ENCODE peak calls at places on chromosome 20, in eight cellular contexts. N, K, Z, J, G, T, I and A are unnamed samples. For H3K4me1 and H3K36me3, the result is how much of the 10 kb centered on the place peaks cover.

GRCh38 chr20:63624486-63624885 is 2.4 kb downstream of the GMEB2 start:
- DNase-seq in K (no peak), J (no peak), Z (no peak), T (no peak), I (no peak), G (no peak), N (peak), A (no peak)

GRCh38 chr20:913306-913849 is 2.8 kb downstream of the ANGPT4 start:
- DNase-seq in J (no peak), Z (no peak), K (no peak), G (no peak), T (no peak), I (no peak), N (no peak), A (no peak)

GRCh38 chr20:62464080-62464770 is 11.6 kb downstream of the GATA5 start:
- DNase-seq in T (no peak), G (no peak), N (no peak), K (no peak), Z (no peak), J (no peak), I (no peak), A (no peak)

GRCh38 chr20:63957690-63958441 is 1.6 kb upstream of the UCKL1 start:
- DNase-seq in N (no peak), I (no peak), K (peak), Z (no peak), J (no peak), T (no peak), G (no peak), A (no peak)

GRCh38 chr20:48282591-48283228 is 497.4 kb upstream of the SULF2 start:
- DNase-seq in J (no peak), K (peak), Z (no peak), I (no peak), N (no peak), T (no peak), G (no peak), A (no peak)

GRCh38 chr20:51573576-51574243 is 31.2 kb upstream of the NFATC2 start:
- DNase-seq in J (no peak), T (no peak), Z (peak), I (no peak), G (no peak), K (no peak), N (no peak), A (no peak)

GRCh38 chr20:39885975-39886649 is 802.9 kb downstream of the MAFB start:
- DNase-seq in I (no peak), K (peak), N (peak), J (no peak), Z (peak), T (peak), G (peak), A (no peak)

GRCh38 chr20:21719592-21720214 is 14.2 kb downstream of the PAX1 start:
- DNase-seq in K (peak), I (no peak), G (no peak), Z (peak), J (no peak), N (peak), T (no peak), A (peak)

GRCh38 chr20:49276895-49277785 is 717 bp downstream of the ZNFX1 start:
- DNase-seq in J (peak), G (no peak), N (no peak), Z (peak), K (peak), T (no peak), I (peak), A (peak)

GRCh38 chr20:54980321-54980960 is 505.0 kb downstream of the DOK5 start:
- DNase-seq in J (no peak), T (no peak), I (no peak), N (no peak), K (peak), G (peak), Z (no peak), A (no peak)

GRCh38 chr20:20939006-20939405 is 167.2 kb downstream of the LINC00237 start:
- DNase-seq in T (no peak), N (no peak), I (no peak), Z (no peak), J (no peak), G (no peak), K (no peak), A (no peak)

GRCh38 chr20:62818592-62819493 is 2.0 kb downstream of the COL9A3 start:
- DNase-seq in N (peak), T (no peak), G (no peak), K (no peak), I (no peak), Z (peak), J (no peak), A (no peak)

GRCh38 chr20:33130553-33130952 is 37.4 kb upstream of the BPIFA2 start:
- DNase-seq in Z (no peak), T (no peak), K (no peak), I (no peak), J (no peak), G (no peak), N (no peak), A (no peak)

GRCh38 chr20:45779011-45779915 is 12.4 kb downstream of the WFDC3 start:
- DNase-seq in I (no peak), Z (peak), G (no peak), T (no peak), N (peak), J (no peak), K (no peak), A (no peak)

GRCh38 chr20:12095224-12095623 is 177.5 kb downstream of the BTBD3 start:
- DNase-seq in I (no peak), G (no peak), T (no peak), J (no peak), K (no peak), Z (no peak), N (no peak), A (no peak)

GRCh38 chr20:7503501-7503900 is 436.8 kb downstream of the HAO1 start:
- DNase-seq in Z (peak), N (no peak), J (no peak), T (no peak), G (no peak), K (no peak), I (no peak), A (no peak)

GRCh38 chr20:31497838-31498540 is 16.3 kb upstream of the HM13 start:
- DNase-seq in J (no peak), Z (peak), K (no peak), N (peak), G (no peak), I (no peak), T (no peak), A (no peak)

GRCh38 chr20:11195899-11196558 is 522.2 kb upstream of the JAG1 start:
- DNase-seq in N (no peak), J (no peak), G (no peak), T (no peak), K (no peak), I (no peak), Z (peak), A (no peak)

GRCh38 chr20:54361485-54361884 is 113.9 kb upstream of the DOK5 start:
- DNase-seq in N (no peak), G (no peak), K (no peak), Z (no peak), J (no peak), T (no peak), I (no peak), A (no peak)

GRCh38 chr20:61328906-61329558 is 77.0 kb downstream of the CDH4 start:
- DNase-seq in I (no peak), J (peak), N (peak), G (no peak), K (peak), Z (no peak), T (no peak), A (peak)

GRCh38 chr20:43821795-43822194 is 92.9 kb upstream of the TOX2 start:
- DNase-seq in I (no peak), J (no peak), Z (no peak), N (no peak), K (no peak), G (no peak), T (no peak), A (no peak)

GRCh38 chr20:60137657-60138245 is 179.5 kb downstream of the CDH26 start:
- DNase-seq in J (no peak), Z (no peak), I (no peak), G (no peak), K (peak), N (peak), T (no peak), A (peak)

GRCh38 chr20:7692478-7692877 is 247.8 kb downstream of the HAO1 start:
- DNase-seq in K (no peak), I (no peak), J (no peak), Z (no peak), T (no peak), G (no peak), N (no peak), A (no peak)

GRCh38 chr20:62710886-62711702 is 2.5 kb downstream of the NTSR1 start:
- DNase-seq in K (no peak), T (no peak), Z (no peak), G (no peak), J (no peak), I (no peak), N (no peak), A (no peak)

GRCh38 chr20:58222446-58222845 is 6.0 kb downstream of the ANKRD60 start:
- DNase-seq in I (no peak), N (no peak), T (no peak), Z (no peak), J (no peak), G (no peak), K (no peak), A (no peak)

GRCh38 chr20:10672579-10673127 is 1.1 kb downstream of the JAG1 start:
- DNase-seq in J (no peak), K (peak), T (no peak), I (peak), N (peak), G (no peak), Z (peak), A (peak)

GRCh38 chr20:6269163-6269873 is 146.5 kb upstream of the FERMT1 start:
- DNase-seq in K (no peak), J (no peak), Z (no peak), T (no peak), I (no peak), N (no peak), G (no peak), A (no peak)

GRCh38 chr20:58603656-58604184 is 47.4 kb upstream of the STX16 start:
- DNase-seq in T (no peak), Z (no peak), J (no peak), K (no peak), G (no peak), N (no peak), I (no peak), A (no peak)

GRCh38 chr20:11979306-11980128 is 61.8 kb downstream of the BTBD3 start:
- DNase-seq in T (no peak), Z (no peak), I (no peak), G (no peak), N (no peak), K (no peak), J (no peak), A (no peak)

GRCh38 chr20:2516399-2516798 is 7.7 kb upstream of the ZNF343 start:
- DNase-seq in N (no peak), J (no peak), Z (no peak), I (no peak), G (no peak), T (no peak), K (no peak), A (no peak)

GRCh38 chr20:21262812-21263211 is 40.3 kb upstream of the XRN2 start:
- DNase-seq in Z (no peak), N (no peak), J (no peak), G (no peak), I (no peak), T (no peak), K (no peak), A (no peak)

GRCh38 chr20:59399426-59400099 is 99.2 kb downstream of the EDN3 start:
- DNase-seq in T (no peak), J (no peak), K (no peak), Z (no peak), N (no peak), G (no peak), I (no peak), A (no peak)

GRCh38 chr20:48523191-48523757 is 304.5 kb downstream of the PREX1 start:
- DNase-seq in G (peak), T (no peak), J (no peak), I (no peak), Z (peak), N (peak), K (peak), A (no peak)

GRCh38 chr20:56924316-56924975 is 295.3 kb downstream of the TFAP2C start:
- DNase-seq in K (no peak), T (no peak), I (no peak), N (peak), J (no peak), Z (no peak), G (peak), A (no peak)

GRCh38 chr20:63627700-63628245 is 872 bp upstream of the GMEB2 start:
- DNase-seq in Z (no peak), T (no peak), I (no peak), J (no peak), K (no peak), G (no peak), N (no peak), A (no peak)

GRCh38 chr20:49115565-49115964 is 69.5 kb downstream of the CSE1L start:
- DNase-seq in N (peak), J (no peak), I (no peak), K (no peak), Z (no peak), G (no peak), T (no peak), A (no peak)

GRCh38 chr20:14573676-14574075 is 236.3 kb upstream of the FLRT3 start:
- DNase-seq in G (no peak), Z (no peak), J (no peak), N (no peak), I (no peak), T (no peak), K (no peak), A (no peak)

GRCh38 chr20:64222273-64222672 is 33.3 kb upstream of the PCMTD2 start:
- DNase-seq in T (no peak), I (no peak), N (peak), G (no peak), J (no peak), K (no peak), Z (no peak), A (no peak)

GRCh38 chr20:46324960-46325703 is 16.8 kb upstream of the CDH22 start:
- DNase-seq in T (no peak), Z (no peak), I (no peak), J (no peak), K (peak), G (no peak), N (peak), A (no peak)

GRCh38 chr20:46222521-46223007 is 85.7 kb downstream of the CDH22 start:
- DNase-seq in I (no peak), J (no peak), K (no peak), T (no peak), N (no peak), Z (peak), G (no peak), A (no peak)

DNA sequence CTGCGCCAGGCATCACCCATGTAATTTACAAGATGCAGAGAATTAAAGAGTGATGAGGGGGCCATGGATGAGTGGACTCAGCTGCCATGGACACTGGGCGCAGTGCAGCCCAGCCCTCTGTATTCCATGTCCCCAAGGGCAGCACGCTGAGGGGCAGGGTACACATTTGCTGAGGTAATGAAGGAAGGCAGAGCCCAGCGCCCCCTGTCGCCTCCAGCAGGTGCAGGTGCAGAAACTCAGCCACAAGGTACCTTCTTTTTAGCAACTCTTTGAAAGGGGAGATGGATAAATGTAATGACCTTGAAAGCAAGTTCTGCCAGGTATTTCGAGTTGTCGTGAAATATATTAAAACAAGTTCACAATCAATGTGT is 7.1 kb downstream of the CD93 start:
- DNase-seq in I (no peak), T (no peak), G (no peak), N (no peak), Z (no peak), J (no peak), K (no peak), A (no peak)
- H3K4me1 ChIP-seq in I (under half), T (half or more), G (under half), N (under half), Z (half or more), J (under half), K (under half), A (under half)

GRCh38 chr20:24448170-24448569 is 21.3 kb upstream of the SYNDIG1 start:
- DNase-seq in I (no peak), K (no peak), J (no peak), N (no peak), T (no peak), G (no peak), Z (no peak), A (no peak)
- H3K4me3 ChIP-seq in I (no peak), K (no peak), J (no peak), N (no peak), T (no peak), G (no peak), Z (no peak), A (no peak)

DNA sequence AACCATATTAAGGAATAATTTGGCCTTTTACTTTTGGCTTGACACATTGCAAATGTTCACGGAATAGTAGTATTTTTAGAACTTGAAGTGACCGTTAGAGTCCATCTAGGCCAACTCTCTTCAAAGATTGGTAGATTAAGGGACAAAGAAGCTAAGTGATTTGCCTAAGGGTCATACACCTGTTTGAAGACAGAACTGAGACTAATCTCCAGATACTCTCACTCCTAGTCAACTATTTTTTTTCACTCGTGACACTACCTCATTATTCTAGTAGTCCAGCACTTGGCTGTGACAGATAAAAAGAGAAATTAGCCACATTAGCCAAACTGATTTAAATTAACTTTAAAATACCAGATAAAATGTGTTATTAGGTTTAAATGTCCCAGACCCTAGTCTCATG is 10.6 kb downstream of the ACSS2 start:
- DNase-seq in G (no peak), Z (no peak), N (no peak), K (peak), I (no peak), J (no peak), T (no peak), A (no peak)
- H3K36me3 ChIP-seq in G (under half), Z (under half), N (under half), K (under half), I (under half), J (under half), T (half or more), A (under half)

GRCh38 chr20:41635158-41635557 is 17.0 kb upstream of the CHD6 start:
- DNase-seq in Z (no peak), N (no peak), G (no peak), T (no peak), J (no peak), I (no peak), K (no peak), A (no peak)
- H3K4me1 ChIP-seq in Z (under half), N (under half), G (under half), T (under half), J (under half), I (under half), K (under half), A (under half)

GRCh38 chr20:3614509-3614908 is 48.7 kb downstream of the GFRA4 start:
- DNase-seq in N (peak), Z (no peak), I (no peak), T (no peak), K (peak), G (no peak), J (no peak), A (no peak)
- H3K4me3 ChIP-seq in N (no peak), Z (no peak), I (no peak), T (no peak), K (peak), G (no peak), J (no peak), A (no peak)